ENCODE peak calls at places on chromosome 4, in seven cellular contexts. B is fibroblast of lung, G is glutamatergic neuron, D is astrocyte of the spinal cord, I is B cell, V is ovary, C is neural crest cell. L is an unnamed sample.
A peak's percentile ranks its signal among the peaks of the same experiment; 100 is the strongest.

GRCh38 chr4:141027421-141027820 is 105.8 kb downstream of the RNF150 start:
- DNase-seq in B (peak; percentile 58), G (no peak), D (no peak), I (no peak), V (no peak), C (no peak), L (no peak)

GRCh38 chr4:38821739-38822138 is 17.1 kb upstream of the TLR1 start:
- DNase-seq in B (no peak), G (no peak), D (no peak), I (no peak), V (no peak), C (no peak), L (no peak)

GRCh38 chr4:184111433-184111832 is 106.2 kb downstream of the ENPP6 start:
- DNase-seq in B (no peak), G (no peak), D (no peak), I (no peak), V (no peak), C (no peak), L (no peak)

GRCh38 chr4:6362896-6363295 is 93.2 kb downstream of the WFS1 start:
- DNase-seq in B (peak; percentile 30), G (no peak), D (no peak), I (peak; percentile 8), V (no peak), C (peak; percentile 68), L (no peak)

GRCh38 chr4:72631296-72631695 is 62.3 kb upstream of the ADAMTS3 start:
- DNase-seq in B (peak; percentile 96), G (no peak), D (peak; percentile 88), I (no peak), V (peak; percentile 53), C (no peak), L (no peak)

GRCh38 chr4:162010362-162010761 is 153.4 kb downstream of the FSTL5 start:
- DNase-seq in B (no peak), G (no peak), D (no peak), I (no peak), V (no peak), C (no peak), L (no peak)

GRCh38 chr4:76984788-76985211 is 35.2 kb downstream of the SEPTIN11 start:
- DNase-seq in B (peak; percentile 100), G (no peak), D (peak; percentile 100), I (no peak), V (peak; percentile 31), C (no peak), L (no peak)

GRCh38 chr4:140673729-140674128 is 82.5 kb downstream of the TBC1D9 start:
- DNase-seq in B (peak; percentile 49), G (peak; percentile 77), D (no peak), I (no peak), V (no peak), C (no peak), L (no peak)

GRCh38 chr4:48380583-48381167 is 39.3 kb downstream of the SLAIN2 start:
- DNase-seq in B (no peak), G (no peak), D (no peak), I (no peak), V (no peak), C (no peak), L (no peak)

GRCh38 chr4:8171941-8172924 is 13.6 kb upstream of the ABLIM2 start:
- DNase-seq in B (no peak), G (no peak), D (no peak), I (peak; percentile 85), V (no peak), C (no peak), L (no peak)

GRCh38 chr4:153611679-153612078 is 72.4 kb upstream of the TLR2 start:
- DNase-seq in B (peak; percentile 54), G (no peak), D (peak; percentile 28), I (no peak), V (no peak), C (no peak), L (no peak)

GRCh38 chr4:114225462-114225861 is 246.0 kb upstream of the ARSJ start:
- DNase-seq in B (no peak), G (no peak), D (no peak), I (no peak), V (no peak), C (no peak), L (no peak)

GRCh38 chr4:55947254-55947882 is 1.4 kb upstream of the CEP135 start:
- DNase-seq in B (peak; percentile 6), G (no peak), D (no peak), I (peak; percentile 72), V (no peak), C (no peak), L (no peak)

GRCh38 chr4:7389101-7389701 is 45.5 kb downstream of the PSAPL1 start:
- DNase-seq in B (no peak), G (no peak), D (no peak), I (no peak), V (no peak), C (no peak), L (peak; percentile 10)

GRCh38 chr4:8051644-8052043 is 107.0 kb downstream of the ABLIM2 start:
- DNase-seq in B (no peak), G (no peak), D (no peak), I (no peak), V (no peak), C (no peak), L (no peak)

GRCh38 chr4:632926-633325 is 7.6 kb downstream of the PDE6B start:
- DNase-seq in B (no peak), G (no peak), D (no peak), I (no peak), V (no peak), C (no peak), L (no peak)

GRCh38 chr4:73727685-73728084 is 12.7 kb upstream of the CXCL8 start:
- DNase-seq in B (no peak), G (peak; percentile 10), D (no peak), I (no peak), V (no peak), C (no peak), L (no peak)

GRCh38 chr4:121243476-121243875 is 79.4 kb upstream of the TNIP3 start:
- DNase-seq in B (peak; percentile 29), G (no peak), D (no peak), I (no peak), V (no peak), C (no peak), L (no peak)

GRCh38 chr4:143405197-143405730 is 68.6 kb downstream of the GAB1 start:
- DNase-seq in B (no peak), G (no peak), D (no peak), I (no peak), V (no peak), C (no peak), L (no peak)

GRCh38 chr4:6749340-6750171 is 33.0 kb upstream of the KIAA0232 start:
- DNase-seq in B (peak; percentile 55), G (no peak), D (peak; percentile 10), I (no peak), V (no peak), C (no peak), L (no peak)

GRCh38 chr4:88771883-88772450 is 74.3 kb upstream of the NAP1L5 start:
- DNase-seq in B (no peak), G (no peak), D (no peak), I (no peak), V (no peak), C (no peak), L (no peak)

GRCh38 chr4:161554372-161554990 is 609.3 kb downstream of the FSTL5 start:
- DNase-seq in B (peak; percentile 80), G (no peak), D (peak; percentile 86), I (no peak), V (no peak), C (no peak), L (no peak)

GRCh38 chr4:135239964-135240363 is 1038.4 kb upstream of the PABPC4L start:
- DNase-seq in B (no peak), G (no peak), D (no peak), I (no peak), V (no peak), C (no peak), L (no peak)

GRCh38 chr4:16222957-16223527 is 3.2 kb downstream of the TAPT1 start:
- DNase-seq in B (no peak), G (no peak), D (no peak), I (no peak), V (no peak), C (no peak), L (no peak)

GRCh38 chr4:123127218-123127617 is 204.8 kb upstream of the NUDT6 start:
- DNase-seq in B (peak; percentile 12), G (no peak), D (peak; percentile 44), I (no peak), V (no peak), C (no peak), L (no peak)

GRCh38 chr4:121272526-121272925 is 108.3 kb downstream of the QRFPR start:
- DNase-seq in B (peak; percentile 85), G (no peak), D (peak; percentile 68), I (no peak), V (no peak), C (no peak), L (no peak)

GRCh38 chr4:103996059-103996458 is 276.3 kb upstream of the TACR3 start:
- DNase-seq in B (peak; percentile 12), G (no peak), D (peak; percentile 48), I (no peak), V (no peak), C (no peak), L (no peak)

GRCh38 chr4:103998752-103999151 is 279.0 kb upstream of the TACR3 start:
- DNase-seq in B (no peak), G (no peak), D (no peak), I (no peak), V (no peak), C (no peak), L (no peak)

GRCh38 chr4:103996637-103997036 is 276.9 kb upstream of the TACR3 start:
- DNase-seq in B (peak; percentile 90), G (no peak), D (peak; percentile 88), I (no peak), V (no peak), C (peak; percentile 23), L (no peak)

GRCh38 chr4:103994059-103994458 is 274.3 kb upstream of the TACR3 start:
- DNase-seq in B (no peak), G (no peak), D (peak; percentile 5), I (no peak), V (no peak), C (no peak), L (no peak)
- TF ChIP-seq CTCF in B (no peak), G (no peak), D (peak; percentile 25), I (no peak), V (no peak), C (peak; percentile 69), L (no peak)

GRCh38 chr4:137651128-137651527 is 118.8 kb upstream of the PCDH18 start:
- DNase-seq in B (peak; percentile 83), G (no peak), D (peak; percentile 76), I (no peak), V (no peak), C (no peak), L (no peak)
- TF ChIP-seq CTCF in B (no peak), G (no peak), D (no peak), I (no peak), V (no peak), C (no peak), L (no peak)

DNA sequence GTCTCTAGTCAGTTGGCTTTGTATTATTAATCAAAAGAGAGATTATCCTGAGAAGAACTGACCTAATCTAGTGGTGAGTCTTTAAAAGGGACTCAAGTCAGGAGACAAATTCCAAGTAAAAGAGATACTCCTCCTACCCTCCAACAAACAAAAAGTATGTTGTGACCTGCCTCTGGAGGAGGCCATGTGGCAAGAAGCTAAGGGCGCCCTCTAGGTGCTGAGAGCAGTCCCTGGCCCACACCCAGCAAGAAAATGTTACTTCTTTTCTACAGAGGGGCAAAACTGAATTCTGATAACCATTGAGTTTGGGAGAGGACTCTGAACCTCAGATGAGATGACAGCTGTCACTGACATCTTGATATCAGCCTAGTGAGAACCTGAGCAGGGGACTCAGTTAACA is 953.6 kb upstream of the AGA start:
- DNase-seq in B (no peak), G (no peak), D (no peak), I (no peak), V (no peak), C (no peak), L (no peak)
- TF ChIP-seq CTCF in B (no peak), G (no peak), D (no peak), I (no peak), V (no peak), C (peak; percentile 45), L (no peak)

GRCh38 chr4:32462944-32463343 is 1742.8 kb downstream of the PCDH7 start:
- DNase-seq in B (peak; percentile 1), G (peak; percentile 27), D (peak; percentile 5), I (peak; percentile 2), V (no peak), C (no peak), L (no peak)
- TF ChIP-seq CTCF in B (no peak), G (peak; percentile 53), D (peak; percentile 42), I (no peak), V (no peak), C (peak; percentile 55), L (no peak)